ENCODE peak calls at places on chromosomes 7 and 10, in ten cellular contexts. M, T, G, Y, C, W, S, B, U and P are unnamed samples.

GRCh38 chr10:96587255-96588059 is 645 bp upstream of the TM9SF3 start:
- DNase-seq in S (no peak), W (peak; percentile 81), Y (peak; percentile 80), C (peak; percentile 91), B (peak; percentile 77), T (no peak), M (peak; percentile 86), G (peak; percentile 47), U (peak; percentile 83), P (peak; percentile 71)

GRCh38 chr7:50474382-50475155 is 24.4 kb upstream of the FIGNL1 start:
- DNase-seq in W (no peak), C (peak; percentile 89), M (no peak), B (no peak), T (no peak), U (no peak), G (no peak), Y (no peak), S (no peak), P (no peak)

GRCh38 chr10:126215767-126216166 is 172.5 kb downstream of the ADAM12 start:
- DNase-seq in B (no peak), C (peak; percentile 23), G (no peak), M (peak; percentile 26), S (no peak), U (no peak), W (no peak), T (no peak), Y (no peak), P (no peak)

GRCh38 chr7:138029126-138029525 is 27.2 kb upstream of the CREB3L2 start:
- DNase-seq in W (no peak), C (no peak), T (no peak), B (no peak), M (no peak), Y (no peak), U (no peak), G (no peak), S (no peak), P (no peak)

GRCh38 chr10:24444337-24444736 is 235.4 kb downstream of the KIAA1217 start:
- DNase-seq in S (no peak), Y (no peak), B (no peak), M (peak; percentile 93), T (no peak), G (no peak), C (peak; percentile 53), W (no peak), U (peak; percentile 96), P (peak; percentile 76)

GRCh38 chr7:44461387-44461786 is 29.1 kb downstream of the NUDCD3 start:
- DNase-seq in W (no peak), G (no peak), T (no peak), Y (no peak), S (no peak), U (peak; percentile 79), C (no peak), M (peak; percentile 65), B (no peak), P (peak; percentile 33)

GRCh38 chr10:60101821-60102220 is 195.5 kb upstream of the CCDC6 start:
- DNase-seq in W (no peak), G (no peak), Y (no peak), C (no peak), B (no peak), S (peak; percentile 47), T (no peak), M (no peak), U (no peak), P (no peak)

GRCh38 chr7:105304040-105304895 is 84.5 kb downstream of the SRPK2 start:
- DNase-seq in U (peak; percentile 77), S (no peak), C (peak; percentile 62), Y (no peak), T (no peak), W (no peak), G (no peak), B (no peak), M (peak; percentile 66), P (peak; percentile 86)

GRCh38 chr7:128116740-128117139 is 85.5 kb upstream of the LRRC4 start:
- DNase-seq in C (no peak), M (no peak), T (no peak), B (no peak), W (no peak), S (peak; percentile 40), G (no peak), U (no peak), Y (peak; percentile 7), P (no peak)

GRCh38 chr10:77940627-77941026 is 14.1 kb upstream of the DLG5 start:
- DNase-seq in B (no peak), G (no peak), T (no peak), S (no peak), C (no peak), Y (no peak), M (no peak), W (no peak), U (no peak), P (peak; percentile 89)

GRCh38 chr7:129434846-129435318 is 650 bp downstream of the STRIP2 start:
- DNase-seq in W (no peak), Y (no peak), M (peak; percentile 18), G (no peak), U (peak; percentile 14), S (no peak), T (peak; percentile 73), C (peak; percentile 36), B (peak; percentile 10), P (peak; percentile 12)

GRCh38 chr7:96034940-96035727 is 262.8 kb downstream of the DYNC1I1 start:
- DNase-seq in Y (no peak), G (no peak), T (no peak), U (no peak), W (peak; percentile 22), C (no peak), B (peak; percentile 12), S (no peak), M (no peak), P (no peak)

GRCh38 chr10:119306514-119306951 is 99.2 kb downstream of the GRK5 start:
- DNase-seq in C (no peak), U (no peak), S (no peak), W (no peak), M (peak; percentile 45), B (no peak), Y (peak; percentile 53), T (no peak), G (no peak), P (no peak)

GRCh38 chr10:93165367-93165766 is 91.7 kb downstream of the CYP26A1 start:
- DNase-seq in C (peak; percentile 18), U (no peak), B (no peak), T (no peak), Y (no peak), W (no peak), M (peak; percentile 70), S (no peak), G (no peak), P (no peak)

GRCh38 chr10:1393481-1393880 is 337.3 kb downstream of the WDR37 start:
- DNase-seq in M (no peak), G (peak; percentile 3), B (no peak), C (no peak), T (no peak), U (no peak), Y (no peak), W (no peak), S (no peak), P (no peak)

GRCh38 chr7:116525298-116525912 is 569 bp downstream of the CAV1 start:
- DNase-seq in G (peak; percentile 44), Y (peak; percentile 51), S (peak; percentile 82), C (peak; percentile 64), M (no peak), W (no peak), B (peak; percentile 33), U (no peak), T (peak; percentile 70), P (peak; percentile 37)
- H3K4me1 ChIP-seq in G (peaks cover 9% of the 10 kb centered on the region), Y (peaks cover 11% of the 10 kb centered on the region), S (peaks cover 4% of the 10 kb centered on the region), C (peaks cover 48% of the 10 kb centered on the region), M (peaks cover 4% of the 10 kb centered on the region), W (peaks cover 19% of the 10 kb centered on the region), B (no peaks in the 10 kb centered on the region), U (peaks cover 8% of the 10 kb centered on the region), T (no peaks in the 10 kb centered on the region), P (peaks cover 63% of the 10 kb centered on the region)

GRCh38 chr10:131979336-131979735 is 2.4 kb downstream of the BNIP3 start:
- DNase-seq in M (no peak), G (no peak), W (no peak), T (peak; percentile 41), S (no peak), B (peak; percentile 32), Y (no peak), U (no peak), C (no peak), P (no peak)

GRCh38 chr10:131977323-131978096 is 4.2 kb downstream of the BNIP3 start:
- DNase-seq in U (no peak), T (no peak), G (no peak), M (no peak), B (no peak), Y (no peak), S (no peak), W (no peak), C (no peak), P (no peak)

GRCh38 chr10:131979821-131980270 is 1.9 kb downstream of the BNIP3 start:
- DNase-seq in S (peak; percentile 66), C (peak; percentile 77), U (peak; percentile 40), M (peak; percentile 26), T (peak; percentile 81), B (peak; percentile 59), G (no peak), Y (no peak), W (no peak), P (no peak)

GRCh38 chr10:131978366-131978765 is 3.4 kb downstream of the BNIP3 start:
- DNase-seq in B (peak; percentile 60), C (no peak), W (no peak), T (no peak), U (no peak), Y (no peak), S (no peak), G (no peak), M (no peak), P (no peak)

DNA sequence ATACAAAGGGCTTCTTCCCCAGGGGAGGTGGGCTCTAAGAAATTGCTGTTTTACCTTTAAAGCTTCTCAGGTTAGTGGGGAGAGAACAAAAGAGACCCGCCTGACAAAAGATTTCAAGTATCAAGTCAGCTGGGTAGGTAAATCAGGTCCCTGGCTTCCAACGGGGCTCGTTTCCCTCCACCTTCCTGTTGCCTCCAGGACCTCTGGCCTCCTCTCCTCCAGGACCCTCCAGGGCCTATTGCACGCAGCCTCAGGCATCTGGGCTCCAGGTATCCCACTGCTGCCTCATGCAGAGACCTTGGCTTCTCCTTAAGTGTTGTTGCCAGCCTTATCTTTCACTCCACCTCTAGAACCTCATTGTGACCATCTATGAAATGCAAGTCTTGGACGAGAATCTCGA is 2.9 kb downstream of the BNIP3 start:
- DNase-seq in G (no peak), B (peak; percentile 40), T (no peak), Y (no peak), W (no peak), C (no peak), M (no peak), U (no peak), S (peak; percentile 74), P (no peak)
- H3K4me1 ChIP-seq in G (peaks cover 5% of the 10 kb centered on the region), B (peaks cover 6% of the 10 kb centered on the region), T (peaks cover 18% of the 10 kb centered on the region), Y (peaks cover 14% of the 10 kb centered on the region), W (peaks cover 63% of the 10 kb centered on the region), C (peaks cover 16% of the 10 kb centered on the region), M (peaks cover 3% of the 10 kb centered on the region), U (peaks cover 22% of the 10 kb centered on the region), S (no peaks in the 10 kb centered on the region), P (peaks cover 14% of the 10 kb centered on the region)

GRCh38 chr10:123908379-123908778 is 16.8 kb upstream of the CPXM2 start:
- DNase-seq in B (no peak), U (no peak), T (no peak), S (no peak), Y (no peak), M (no peak), W (no peak), G (no peak), C (no peak), P (no peak)
- H3K4me1 ChIP-seq in B (no peaks in the 10 kb centered on the region), U (no peaks in the 10 kb centered on the region), T (no peaks in the 10 kb centered on the region), S (no peaks in the 10 kb centered on the region), Y (no peaks in the 10 kb centered on the region), M (no peaks in the 10 kb centered on the region), W (no peaks in the 10 kb centered on the region), G (no peaks in the 10 kb centered on the region), C (peaks cover 8% of the 10 kb centered on the region), P (no peaks in the 10 kb centered on the region)

GRCh38 chr7:16026253-16027020 is 340.0 kb upstream of the MEOX2 start:
- DNase-seq in G (no peak), S (no peak), B (no peak), W (no peak), T (no peak), U (peak; percentile 84), M (peak; percentile 74), Y (no peak), C (peak; percentile 39), P (no peak)
- H3K4me1 ChIP-seq in G (no peaks in the 10 kb centered on the region), S (no peaks in the 10 kb centered on the region), B (no peaks in the 10 kb centered on the region), W (no peaks in the 10 kb centered on the region), T (no peaks in the 10 kb centered on the region), U (peaks cover 22% of the 10 kb centered on the region), M (no peaks in the 10 kb centered on the region), Y (no peaks in the 10 kb centered on the region), C (peaks cover 29% of the 10 kb centered on the region), P (no peaks in the 10 kb centered on the region)